ENCODE peak calls at places on chromosomes 12 and 14, in ten cellular contexts. D is A549, W is heart left ventricle, T is K562, G is GM12878, N is body of pancreas, M is suprapubic skin, S is NB4, P is lower leg skin, E is stomach. B is an unnamed sample.
A peak's percentile ranks its signal among the peaks of the same experiment; 100 is the strongest.

GRCh38 chr12:57124259-57124877 is 3.9 kb upstream of the LRP1 start:
- DNase-seq in E (peak; percentile 80), D (peak; percentile 84), M (peak; percentile 80), W (peak; percentile 76), G (no peak), S (peak; percentile 81), P (peak; percentile 76), T (peak; percentile 73), N (peak; percentile 82), B (no peak)

GRCh38 chr12:3537916-3538690 is 47.1 kb downstream of the PRMT8 start:
- DNase-seq in M (no peak), D (no peak), G (no peak), T (no peak), N (no peak), E (no peak), W (no peak), S (no peak), P (no peak), B (no peak)

GRCh38 chr12:113658030-113658655 is 186.5 kb upstream of the LHX5 start:
- DNase-seq in T (no peak), W (no peak), P (no peak), D (no peak), M (no peak), N (no peak), G (no peak), S (no peak), E (no peak), B (no peak)

GRCh38 chr12:92753976-92754885 is 51.4 kb downstream of the PLEKHG7 start:
- DNase-seq in N (no peak), W (peak; percentile 35), E (no peak), D (no peak), P (no peak), S (no peak), G (no peak), T (no peak), M (no peak), B (no peak)

GRCh38 chr12:89067436-89067835 is 284.9 kb downstream of the DUSP6 start:
- DNase-seq in E (no peak), P (no peak), W (no peak), D (no peak), T (no peak), G (no peak), S (peak; percentile 35), N (no peak), M (no peak), B (no peak)

GRCh38 chr12:42483534-42483857 is 106.0 kb downstream of the PRICKLE1 start:
- DNase-seq in M (peak; percentile 73), G (no peak), D (no peak), S (peak; percentile 31), T (peak; percentile 55), W (peak; percentile 66), P (no peak), E (no peak), N (no peak), B (no peak)

GRCh38 chr12:47768323-47768811 is 4.7 kb upstream of the SLC48A1 start:
- DNase-seq in T (no peak), D (no peak), N (no peak), P (no peak), M (no peak), W (no peak), E (no peak), S (no peak), G (no peak), B (no peak)

GRCh38 chr14:31964979-31965734 is 111.9 kb upstream of the ARHGAP5 start:
- DNase-seq in E (no peak), S (no peak), W (no peak), M (no peak), T (no peak), G (no peak), D (no peak), P (no peak), N (no peak), B (no peak)

GRCh38 chr14:56796259-56796658 is 14.0 kb downstream of the OTX2 start:
- DNase-seq in W (no peak), N (no peak), P (no peak), M (no peak), S (no peak), T (no peak), E (no peak), G (no peak), D (no peak), B (no peak)

GRCh38 chr14:64724578-64724930 is 20.3 kb downstream of the PLEKHG3 start:
- DNase-seq in T (no peak), G (no peak), W (no peak), S (no peak), D (no peak), N (no peak), P (no peak), M (no peak), E (no peak), B (no peak)

GRCh38 chr12:29703528-29703927 is 80.2 kb downstream of the TMTC1 start:
- DNase-seq in T (no peak), D (no peak), M (no peak), E (no peak), W (no peak), S (no peak), P (no peak), N (no peak), G (no peak), B (no peak)

GRCh38 chr12:1332327-1332726 is 262.1 kb downstream of the FBXL14 start:
- DNase-seq in W (no peak), P (no peak), D (no peak), S (no peak), N (peak; percentile 24), T (no peak), E (peak; percentile 33), M (no peak), G (no peak), B (no peak)

GRCh38 chr12:117002040-117002832 is 91.5 kb downstream of the FBXW8 start:
- DNase-seq in E (no peak), P (no peak), N (no peak), D (no peak), G (no peak), M (no peak), T (no peak), W (no peak), S (no peak), B (no peak)

GRCh38 chr14:98182385-98183055 is 1089.5 kb downstream of the BCL11B start:
- DNase-seq in G (no peak), D (no peak), E (no peak), N (no peak), M (no peak), S (no peak), T (no peak), P (no peak), W (no peak), B (no peak)
- H3K4me3 ChIP-seq in G (no peak overlapping the region), D (no peak overlapping the region), E (no peak overlapping the region), N (no peak overlapping the region), M (no peak overlapping the region), S (no peak overlapping the region), T (no peak overlapping the region), P (no peak overlapping the region), W (no peak overlapping the region), B (no peak overlapping the region)

GRCh38 chr14:75049136-75049535 is 2.1 kb downstream of the MLH3 start:
- DNase-seq in P (no peak), E (no peak), G (no peak), D (no peak), S (no peak), T (no peak), W (no peak), M (no peak), N (no peak), B (no peak)

GRCh38 chr14:75051556-75051899 is 261 bp upstream of the MLH3 start:
- DNase-seq in S (no peak), D (no peak), W (no peak), T (no peak), P (no peak), M (no peak), N (no peak), G (no peak), E (no peak), B (no peak)

GRCh38 chr14:75053396-75054289 is 2.4 kb upstream of the MLH3 start:
- DNase-seq in W (no peak), P (no peak), N (no peak), T (no peak), S (no peak), M (no peak), E (no peak), D (no peak), G (no peak), B (no peak)

GRCh38 chr14:75049731-75050201 is 1.5 kb downstream of the MLH3 start:
- DNase-seq in M (no peak), N (no peak), G (no peak), P (no peak), E (no peak), S (no peak), W (no peak), T (no peak), D (no peak), B (no peak)

DNA sequence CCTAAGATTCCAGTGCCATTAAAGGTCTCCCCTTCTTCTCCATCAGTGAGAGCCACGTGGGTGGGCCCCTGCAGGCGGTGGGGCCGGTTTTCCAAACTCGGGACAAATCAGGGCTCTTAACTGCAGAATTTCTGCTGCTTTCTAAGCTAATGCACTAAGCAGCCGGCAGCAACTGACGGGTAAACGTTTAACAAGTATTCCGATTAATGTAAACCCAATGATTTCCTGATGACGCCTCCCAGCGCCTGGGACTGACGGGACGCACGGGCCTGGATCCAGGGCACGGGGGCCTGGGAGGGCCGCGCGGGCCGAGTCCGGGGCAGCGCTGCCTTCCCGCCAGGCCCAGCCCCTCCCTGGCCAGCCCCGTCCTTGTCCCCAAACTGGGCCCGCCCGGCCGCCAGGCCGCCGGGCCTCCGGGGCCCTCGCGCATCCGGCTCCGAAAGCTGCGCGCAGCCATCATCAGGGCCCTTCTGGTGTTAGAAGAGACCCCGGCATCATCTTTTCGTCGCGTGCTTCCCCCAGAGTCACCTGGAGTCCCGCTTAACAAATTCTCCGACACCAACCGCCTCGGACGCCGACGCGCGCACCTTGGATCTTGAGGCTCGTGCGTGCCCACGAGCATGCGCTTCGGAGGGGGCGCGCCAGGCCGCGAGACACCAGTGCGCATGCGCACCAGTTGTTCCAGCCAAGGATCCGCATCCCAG is at the start of gene MLH3:
- DNase-seq in G (no peak), W (peak; percentile 84), M (peak; percentile 81), P (peak; percentile 66), T (peak; percentile 88), S (peak; percentile 78), D (peak; percentile 93), E (peak; percentile 81), N (peak; percentile 84), B (peak; percentile 1)
- TF ChIP-seq POLR2A in G (peak; percentile 82), W (peak; percentile 67), M (peak; percentile 59), P (no peak), T (peak; percentile 73), S (peak; percentile 20), D (peak; percentile 72), E (no peak), N (peak; percentile 37), B (peak; percentile 52)

DNA sequence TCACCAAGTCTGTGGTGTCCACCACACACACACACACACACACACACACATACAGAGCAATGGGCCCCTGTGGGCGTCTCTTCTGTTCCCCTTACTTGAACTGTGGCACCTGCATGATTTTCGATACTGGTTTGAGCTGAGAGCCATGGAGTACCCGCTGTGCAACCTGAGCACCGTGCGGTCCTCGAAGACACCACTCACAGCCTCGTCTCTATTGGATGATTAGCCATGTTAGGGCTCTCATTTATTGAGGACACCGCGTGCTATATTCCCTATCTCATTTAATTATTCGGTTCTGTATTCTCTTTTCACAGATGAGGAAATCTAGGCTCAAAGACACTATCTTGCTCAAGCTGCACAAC is 623 bp upstream of the C14orf132 start:
- DNase-seq in S (no peak), M (no peak), D (no peak), N (no peak), T (no peak), W (no peak), P (no peak), G (no peak), E (no peak), B (no peak)
- H3K4me3 ChIP-seq in S (no peak overlapping the region), M (peak overlapping the region; percentile 84), D (peak overlapping the region; percentile 87), N (no peak overlapping the region), T (no peak overlapping the region), W (peak overlapping the region; percentile 61), P (peak overlapping the region; percentile 14), G (no peak overlapping the region), E (peak overlapping the region; percentile 67), B (peak overlapping the region; percentile 88)

GRCh38 chr14:52950898-52951729 is at the start of gene FERMT2:
- DNase-seq in S (peak; percentile 30), N (peak; percentile 90), W (peak; percentile 94), E (peak; percentile 86), T (peak; percentile 57), G (no peak), P (peak; percentile 68), M (peak; percentile 89), D (peak; percentile 78), B (no peak)
- TF ChIP-seq POLR2A in S (no peak), N (peak; percentile 79), W (peak; percentile 79), E (no peak), T (no peak), G (no peak), P (no peak), M (peak; percentile 80), D (peak; percentile 97), B (no peak)